ENCODE peak calls at places on chromosome 6, in five cellular contexts. O, R, U, S and D are unnamed samples. For H3K4me1, the result is how much of the 10 kb centered on the place peaks cover.

GRCh38 chr6:106444777-106445507 is 84.4 kb downstream of the CRYBG1 start:
- DNase-seq in O (peak), R (peak), U (peak), S (no peak), D (peak)

GRCh38 chr6:89313006-89313405 is 2.1 kb downstream of the GABRR2 start:
- DNase-seq in O (peak), R (no peak), U (no peak), S (no peak), D (no peak)

GRCh38 chr6:28225056-28225834 is at the start of gene ZSCAN9:
- DNase-seq in O (peak), R (peak), U (peak), S (peak), D (peak)

GRCh38 chr6:35363293-35363750 is 21.0 kb downstream of the PPARD start:
- DNase-seq in O (peak), R (no peak), U (peak), S (no peak), D (peak)

GRCh38 chr6:16201706-16202105 is 36.7 kb upstream of the GMPR start:
- DNase-seq in O (no peak), R (no peak), U (no peak), S (no peak), D (no peak)

GRCh38 chr6:33547499-33547898 is 32.6 kb downstream of the BAK1 start:
- DNase-seq in O (no peak), R (no peak), U (peak), S (no peak), D (no peak)

GRCh38 chr6:15065603-15066002 is 180.3 kb upstream of the JARID2 start:
- DNase-seq in O (peak), R (no peak), U (no peak), S (no peak), D (no peak)

GRCh38 chr6:156833755-156834154 is 56.6 kb downstream of the ARID1B start:
- DNase-seq in O (no peak), R (no peak), U (no peak), S (no peak), D (no peak)

GRCh38 chr6:167529684-167530335 is 204.9 kb downstream of the TTLL2 start:
- DNase-seq in O (no peak), R (no peak), U (no peak), S (no peak), D (no peak)

GRCh38 chr6:167552961-167553360 is 228.1 kb downstream of the TTLL2 start:
- DNase-seq in O (no peak), R (no peak), U (no peak), S (no peak), D (no peak)

GRCh38 chr6:108622601-108623335 is 62.1 kb downstream of the FOXO3 start:
- DNase-seq in O (peak), R (no peak), U (no peak), S (no peak), D (no peak)

DNA sequence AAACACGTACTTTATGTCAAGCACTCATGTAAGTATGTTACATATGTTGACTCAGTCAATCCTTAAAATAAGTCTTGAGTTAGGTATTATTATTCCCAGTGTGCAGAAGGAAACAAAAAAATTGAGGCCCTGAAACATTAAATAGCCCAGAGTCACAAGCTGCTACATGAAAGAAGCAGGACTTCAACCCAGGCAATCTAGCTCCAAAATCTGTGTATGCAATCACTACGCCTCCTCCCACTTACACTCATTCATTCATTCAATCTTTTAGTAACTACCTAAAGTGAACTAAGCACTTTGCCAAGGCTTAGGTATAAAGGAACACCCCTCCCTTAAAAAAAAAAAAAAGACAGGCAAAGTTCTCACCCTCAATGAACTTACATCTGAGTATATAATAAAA is 9.3 kb downstream of the ARHGAP18 start:
- DNase-seq in O (no peak), R (no peak), U (no peak), S (no peak), D (no peak)
- H2AK5ac ChIP-seq in O (peak), R (no peak), U (no peak), S (no peak), D (no peak)

GRCh38 chr6:99424761-99425646 is at the start of gene PNISR:
- DNase-seq in O (peak), R (peak), U (peak), S (peak), D (peak)

GRCh38 chr6:99424022-99424421 is 1.1 kb downstream of the PNISR start:
- DNase-seq in O (no peak), R (no peak), U (no peak), S (no peak), D (no peak)

GRCh38 chr6:99427988-99428387 is 2.9 kb upstream of the PNISR start:
- DNase-seq in O (no peak), R (no peak), U (no peak), S (no peak), D (no peak)

GRCh38 chr6:99426454-99426762 is 1.3 kb upstream of the PNISR start:
- DNase-seq in O (no peak), R (no peak), U (peak), S (no peak), D (no peak)

DNA sequence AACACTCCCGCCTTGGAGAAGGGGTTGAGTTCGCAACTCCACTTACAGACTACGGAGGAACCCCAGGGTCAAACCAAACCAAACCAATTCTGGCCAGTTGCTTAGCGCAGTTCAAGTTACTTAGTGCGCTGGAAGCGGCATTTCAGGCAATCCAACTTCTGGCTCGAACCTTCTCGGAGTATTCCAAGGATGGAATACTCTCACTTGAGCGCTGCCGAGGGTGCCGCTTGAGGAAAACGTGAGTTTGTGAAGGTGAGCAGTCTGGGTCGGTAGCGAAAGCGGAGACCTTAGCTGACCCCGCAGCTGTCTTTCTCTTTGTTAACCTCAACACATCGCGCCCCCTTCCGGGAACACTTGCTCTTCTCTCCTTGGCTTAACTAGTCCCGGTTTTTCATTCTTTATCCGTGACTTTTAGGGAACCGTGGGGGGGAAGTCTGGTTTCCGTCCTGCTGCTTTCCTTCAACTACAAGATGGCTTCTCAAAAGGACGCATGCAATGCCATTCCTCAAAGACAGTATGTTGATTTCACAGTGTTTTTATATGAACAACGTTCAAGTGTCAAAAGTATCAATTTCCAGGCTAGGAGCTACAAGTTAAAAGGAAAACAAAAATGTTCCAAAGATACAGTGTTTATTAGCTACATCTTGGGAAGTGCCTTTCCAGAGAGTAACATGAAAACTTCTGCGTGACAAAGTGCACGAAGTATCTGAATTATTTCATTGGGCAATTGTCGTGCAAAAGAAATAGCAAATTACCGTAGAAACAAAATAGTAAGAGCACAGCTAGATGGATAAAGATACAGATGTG is 742 bp upstream of the PNISR start:
- DNase-seq in O (peak), R (peak), U (peak), S (peak), D (peak)
- H3K23ac ChIP-seq in O (peak), R (no peak), U (no peak), S (no peak), D (no peak)

GRCh38 chr6:169479783-169480495 is 221.9 kb downstream of the WDR27 start:
- DNase-seq in O (no peak), R (no peak), U (no peak), S (no peak), D (no peak)
- H3K4me1 ChIP-seq in O (under half), R (under half), U (under half), S (under half), D (under half)

DNA sequence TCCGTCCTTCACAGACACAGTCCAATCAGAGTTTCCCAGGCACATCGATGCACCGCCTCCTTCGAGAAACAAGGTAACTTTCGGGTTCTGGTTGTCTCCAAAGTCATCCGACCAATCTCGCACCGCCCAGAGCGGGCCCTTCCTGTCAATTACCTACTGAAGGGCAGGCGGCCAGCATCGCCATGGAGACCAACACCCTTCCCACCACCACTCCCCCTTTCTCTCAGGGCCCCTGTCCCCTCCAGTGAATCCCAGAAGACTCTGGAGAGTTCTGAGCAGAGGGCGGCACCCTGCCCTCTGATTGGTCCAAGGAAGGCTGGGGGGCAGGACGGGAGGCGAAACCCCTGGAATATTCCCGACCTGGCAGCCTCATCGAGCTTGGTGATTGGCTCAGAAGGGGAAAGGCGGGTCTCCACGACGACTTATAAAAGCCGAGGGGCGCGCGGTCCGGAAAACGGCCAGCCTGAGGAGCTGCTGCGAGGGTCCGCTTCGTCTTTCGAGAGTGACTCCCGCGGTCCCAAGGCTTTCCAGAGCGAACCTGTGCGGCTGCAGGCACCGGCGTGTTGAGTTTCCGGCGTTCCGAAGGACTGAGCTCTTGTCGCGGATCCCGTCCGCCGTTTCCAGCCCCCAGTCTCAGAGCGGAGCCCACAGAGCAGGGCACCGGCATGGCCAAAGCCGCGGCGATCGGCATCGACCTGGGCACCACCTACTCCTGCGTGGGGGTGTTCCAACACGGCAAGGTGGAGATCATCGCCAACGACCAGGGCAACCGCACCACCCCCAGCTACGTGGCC is at the start of gene HSPA1B:
- DNase-seq in O (peak), R (peak), U (peak), S (peak), D (peak)
- H2AK5ac ChIP-seq in O (peak), R (no peak), U (peak), S (no peak), D (no peak)